ENCODE peak calls at places on chromosomes 12 and 14, in eight cellular contexts. One of them, this sample, is unnamed.

GRCh38 chr12:55073043-55074022 is 52.9 kb upstream of the OR9K2 start:
- DNase-seq in ovary: peak
- DNase-seq in left lung: peak
- DNase-seq in AG04450: peak
- DNase-seq in breast epithelium: peak
- DNase-seq in HFFc6: peak
- DNase-seq in WTC11: peak
- DNase-seq in GM13977: peak
- DNase-seq in this sample: peak

GRCh38 chr12:16350682-16351081 is 3.2 kb downstream of the MGST1 start:
- DNase-seq in GM13977: no peak
- DNase-seq in breast epithelium: peak
- DNase-seq in HFFc6: peak
- DNase-seq in left lung: peak
- DNase-seq in AG04450: peak
- DNase-seq in ovary: no peak
- DNase-seq in WTC11: no peak
- DNase-seq in this sample: no peak

GRCh38 chr12:87086118-87086891 is 830.1 kb upstream of the MGAT4C start:
- DNase-seq in AG04450: no peak
- DNase-seq in ovary: no peak
- DNase-seq in left lung: no peak
- DNase-seq in HFFc6: no peak
- DNase-seq in breast epithelium: no peak
- DNase-seq in WTC11: no peak
- DNase-seq in GM13977: no peak
- DNase-seq in this sample: no peak

GRCh38 chr12:21073822-21074460 is 57.1 kb upstream of the SLCO1B1 start:
- DNase-seq in left lung: no peak
- DNase-seq in WTC11: no peak
- DNase-seq in AG04450: no peak
- DNase-seq in HFFc6: no peak
- DNase-seq in breast epithelium: no peak
- DNase-seq in GM13977: no peak
- DNase-seq in ovary: no peak
- DNase-seq in this sample: no peak

GRCh38 chr14:95463173-95463901 is 53.1 kb downstream of the SYNE3 start:
- DNase-seq in ovary: no peak
- DNase-seq in WTC11: no peak
- DNase-seq in HFFc6: no peak
- DNase-seq in GM13977: no peak
- DNase-seq in AG04450: no peak
- DNase-seq in left lung: no peak
- DNase-seq in breast epithelium: no peak
- DNase-seq in this sample: no peak

GRCh38 chr14:84535491-84535890 is 994.5 kb upstream of the FLRT2 start:
- DNase-seq in GM13977: no peak
- DNase-seq in HFFc6: no peak
- DNase-seq in WTC11: no peak
- DNase-seq in breast epithelium: no peak
- DNase-seq in ovary: no peak
- DNase-seq in left lung: no peak
- DNase-seq in AG04450: no peak
- DNase-seq in this sample: no peak

GRCh38 chr12:110669193-110669502 is 19.8 kb downstream of the HVCN1 start:
- DNase-seq in WTC11: no peak
- DNase-seq in breast epithelium: no peak
- DNase-seq in HFFc6: no peak
- DNase-seq in AG04450: no peak
- DNase-seq in ovary: no peak
- DNase-seq in GM13977: no peak
- DNase-seq in left lung: no peak
- DNase-seq in this sample: no peak

GRCh38 chr12:83461326-83461985 is 774.8 kb downstream of the TMTC2 start:
- DNase-seq in GM13977: no peak
- DNase-seq in AG04450: no peak
- DNase-seq in ovary: no peak
- DNase-seq in HFFc6: no peak
- DNase-seq in WTC11: no peak
- DNase-seq in breast epithelium: no peak
- DNase-seq in left lung: no peak
- DNase-seq in this sample: no peak

GRCh38 chr14:99968156-99968920 is 96.9 kb upstream of the EVL start:
- DNase-seq in HFFc6: peak
- DNase-seq in ovary: no peak
- DNase-seq in left lung: peak
- DNase-seq in AG04450: peak
- DNase-seq in breast epithelium: no peak
- DNase-seq in GM13977: no peak
- DNase-seq in WTC11: no peak
- DNase-seq in this sample: no peak

GRCh38 chr12:52149182-52149641 is 42.6 kb downstream of the KRT80 start:
- DNase-seq in breast epithelium: peak
- DNase-seq in ovary: no peak
- DNase-seq in HFFc6: no peak
- DNase-seq in AG04450: no peak
- DNase-seq in GM13977: no peak
- DNase-seq in WTC11: no peak
- DNase-seq in left lung: no peak
- DNase-seq in this sample: no peak

GRCh38 chr14:73712540-73713141 is 1.5 kb downstream of the PNMA1 start:
- DNase-seq in breast epithelium: no peak
- DNase-seq in AG04450: no peak
- DNase-seq in ovary: peak
- DNase-seq in HFFc6: no peak
- DNase-seq in GM13977: peak
- DNase-seq in left lung: no peak
- DNase-seq in WTC11: no peak
- DNase-seq in this sample: peak

GRCh38 chr12:3216726-3217682 is 139.8 kb downstream of the TSPAN9 start:
- DNase-seq in WTC11: no peak
- DNase-seq in GM13977: no peak
- DNase-seq in HFFc6: peak
- DNase-seq in ovary: no peak
- DNase-seq in breast epithelium: no peak
- DNase-seq in AG04450: no peak
- DNase-seq in left lung: no peak
- DNase-seq in this sample: no peak

GRCh38 chr12:132026061-132026795 is 76.5 kb downstream of the EP400 start:
- DNase-seq in HFFc6: no peak
- DNase-seq in WTC11: no peak
- DNase-seq in AG04450: no peak
- DNase-seq in breast epithelium: no peak
- DNase-seq in GM13977: no peak
- DNase-seq in left lung: no peak
- DNase-seq in ovary: no peak
- DNase-seq in this sample: no peak

GRCh38 chr12:26809611-26810298 is 23.2 kb downstream of the ITPR2 start:
- DNase-seq in breast epithelium: no peak
- DNase-seq in AG04450: no peak
- DNase-seq in left lung: no peak
- DNase-seq in GM13977: no peak
- DNase-seq in ovary: no peak
- DNase-seq in HFFc6: no peak
- DNase-seq in WTC11: no peak
- DNase-seq in this sample: no peak

GRCh38 chr12:74170645-74171477 is 366.8 kb upstream of the ATXN7L3B start:
- DNase-seq in WTC11: no peak
- DNase-seq in ovary: no peak
- DNase-seq in breast epithelium: no peak
- DNase-seq in HFFc6: no peak
- DNase-seq in AG04450: no peak
- DNase-seq in left lung: no peak
- DNase-seq in GM13977: no peak
- DNase-seq in this sample: no peak

GRCh38 chr12:7667025-7667575 is 1.4 kb upstream of the APOBEC1 start:
- DNase-seq in WTC11: no peak
- DNase-seq in breast epithelium: no peak
- DNase-seq in GM13977: no peak
- DNase-seq in ovary: no peak
- DNase-seq in HFFc6: peak
- DNase-seq in left lung: no peak
- DNase-seq in AG04450: no peak
- DNase-seq in this sample: no peak

GRCh38 chr12:66964629-66965028 is 285.8 kb upstream of the GRIP1 start:
- DNase-seq in GM13977: no peak
- DNase-seq in ovary: no peak
- DNase-seq in AG04450: no peak
- DNase-seq in WTC11: no peak
- DNase-seq in HFFc6: no peak
- DNase-seq in left lung: no peak
- DNase-seq in breast epithelium: no peak
- DNase-seq in this sample: no peak

GRCh38 chr12:29148065-29148957 is 767 bp upstream of the FAR2 start:
- DNase-seq in HFFc6: no peak
- DNase-seq in breast epithelium: no peak
- DNase-seq in GM13977: peak
- DNase-seq in left lung: no peak
- DNase-seq in WTC11: peak
- DNase-seq in AG04450: no peak
- DNase-seq in ovary: no peak
- DNase-seq in this sample: peak

GRCh38 chr12:99767809-99768208 is 120.3 kb downstream of the GARIN6 start:
- DNase-seq in HFFc6: no peak
- DNase-seq in ovary: no peak
- DNase-seq in AG04450: no peak
- DNase-seq in breast epithelium: no peak
- DNase-seq in GM13977: no peak
- DNase-seq in WTC11: no peak
- DNase-seq in left lung: no peak
- DNase-seq in this sample: no peak

GRCh38 chr14:91755560-91755959 is 23.7 kb upstream of the CATSPERB start:
- DNase-seq in AG04450: no peak
- DNase-seq in WTC11: no peak
- DNase-seq in left lung: no peak
- DNase-seq in HFFc6: no peak
- DNase-seq in ovary: no peak
- DNase-seq in GM13977: no peak
- DNase-seq in breast epithelium: no peak
- DNase-seq in this sample: no peak

GRCh38 chr12:69097619-69098368 is 141.6 kb upstream of the CPSF6 start:
- DNase-seq in breast epithelium: no peak
- DNase-seq in WTC11: no peak
- DNase-seq in AG04450: no peak
- DNase-seq in GM13977: no peak
- DNase-seq in left lung: no peak
- DNase-seq in HFFc6: peak
- DNase-seq in ovary: no peak
- DNase-seq in this sample: no peak

GRCh38 chr12:89504560-89505346 is 19.8 kb downstream of the GALNT4 start:
- DNase-seq in HFFc6: no peak
- DNase-seq in left lung: no peak
- DNase-seq in breast epithelium: no peak
- DNase-seq in AG04450: no peak
- DNase-seq in WTC11: no peak
- DNase-seq in GM13977: no peak
- DNase-seq in ovary: no peak
- DNase-seq in this sample: no peak
- TF ChIP-seq CTCF in HFFc6: peak
- TF ChIP-seq CTCF in left lung: no peak
- TF ChIP-seq CTCF in breast epithelium: no peak
- TF ChIP-seq CTCF in AG04450: peak
- TF ChIP-seq CTCF in WTC11: no peak
- TF ChIP-seq CTCF in GM13977: no peak
- TF ChIP-seq CTCF in ovary: no peak
- TF ChIP-seq CTCF in this sample: no peak

GRCh38 chr14:64218344-64219240 is 75.6 kb downstream of the ESR2 start:
- DNase-seq in GM13977: peak
- DNase-seq in breast epithelium: no peak
- DNase-seq in HFFc6: no peak
- DNase-seq in AG04450: no peak
- DNase-seq in left lung: peak
- DNase-seq in ovary: peak
- DNase-seq in WTC11: no peak
- DNase-seq in this sample: peak

GRCh38 chr14:64220466-64220865 is 73.7 kb downstream of the ESR2 start:
- DNase-seq in HFFc6: no peak
- DNase-seq in ovary: peak
- DNase-seq in GM13977: no peak
- DNase-seq in breast epithelium: no peak
- DNase-seq in AG04450: no peak
- DNase-seq in WTC11: no peak
- DNase-seq in left lung: no peak
- DNase-seq in this sample: no peak

GRCh38 chr14:64221604-64222003 is 72.6 kb downstream of the ESR2 start:
- DNase-seq in AG04450: no peak
- DNase-seq in ovary: no peak
- DNase-seq in HFFc6: no peak
- DNase-seq in breast epithelium: no peak
- DNase-seq in left lung: no peak
- DNase-seq in WTC11: no peak
- DNase-seq in GM13977: no peak
- DNase-seq in this sample: no peak

GRCh38 chr14:64217747-64218146 is 76.4 kb downstream of the ESR2 start:
- DNase-seq in HFFc6: no peak
- DNase-seq in WTC11: no peak
- DNase-seq in left lung: no peak
- DNase-seq in ovary: no peak
- DNase-seq in AG04450: no peak
- DNase-seq in breast epithelium: no peak
- DNase-seq in GM13977: no peak
- DNase-seq in this sample: no peak

GRCh38 chr14:64220056-64220455 is 74.1 kb downstream of the ESR2 start:
- DNase-seq in WTC11: no peak
- DNase-seq in HFFc6: no peak
- DNase-seq in ovary: no peak
- DNase-seq in left lung: no peak
- DNase-seq in GM13977: no peak
- DNase-seq in breast epithelium: no peak
- DNase-seq in AG04450: no peak
- DNase-seq in this sample: no peak
- TF ChIP-seq CTCF in WTC11: no peak
- TF ChIP-seq CTCF in HFFc6: no peak
- TF ChIP-seq CTCF in ovary: no peak
- TF ChIP-seq CTCF in left lung: no peak
- TF ChIP-seq CTCF in GM13977: no peak
- TF ChIP-seq CTCF in breast epithelium: no peak
- TF ChIP-seq CTCF in AG04450: no peak
- TF ChIP-seq CTCF in this sample: no peak

DNA sequence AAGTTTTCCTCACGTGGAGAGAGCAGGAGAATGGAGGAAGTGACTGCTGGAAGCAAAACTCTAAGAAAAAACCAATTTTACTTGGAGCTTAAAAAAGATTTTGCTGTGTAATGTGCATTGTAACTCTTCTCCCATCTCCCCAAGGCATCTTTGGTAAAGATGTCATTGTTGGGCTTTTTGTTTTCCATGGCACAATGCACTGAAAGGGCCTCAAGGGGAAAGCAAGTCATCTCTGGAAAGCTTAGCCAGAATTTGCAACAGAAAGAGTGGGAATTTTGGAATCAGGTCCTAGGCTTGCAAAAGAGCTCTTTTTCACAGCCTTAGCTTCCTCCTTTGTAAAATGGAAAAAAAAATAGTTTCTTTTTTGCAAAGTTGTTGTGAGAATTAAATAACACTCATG is 7.9 kb upstream of the PPM1A start:
- DNase-seq in left lung: no peak
- DNase-seq in AG04450: no peak
- DNase-seq in breast epithelium: no peak
- DNase-seq in WTC11: no peak
- DNase-seq in HFFc6: no peak
- DNase-seq in ovary: no peak
- DNase-seq in GM13977: no peak
- DNase-seq in this sample: no peak
- TF ChIP-seq CTCF in left lung: no peak
- TF ChIP-seq CTCF in AG04450: no peak
- TF ChIP-seq CTCF in breast epithelium: no peak
- TF ChIP-seq CTCF in WTC11: no peak
- TF ChIP-seq CTCF in HFFc6: no peak
- TF ChIP-seq CTCF in ovary: no peak
- TF ChIP-seq CTCF in GM13977: no peak
- TF ChIP-seq CTCF in this sample: no peak

GRCh38 chr12:58105225-58106119 is 164.1 kb downstream of the ATP23 start:
- DNase-seq in WTC11: no peak
- DNase-seq in GM13977: no peak
- DNase-seq in left lung: no peak
- DNase-seq in AG04450: no peak
- DNase-seq in ovary: no peak
- DNase-seq in breast epithelium: no peak
- DNase-seq in HFFc6: peak
- DNase-seq in this sample: no peak
- TF ChIP-seq CTCF in WTC11: no peak
- TF ChIP-seq CTCF in GM13977: no peak
- TF ChIP-seq CTCF in left lung: no peak
- TF ChIP-seq CTCF in AG04450: peak
- TF ChIP-seq CTCF in ovary: no peak
- TF ChIP-seq CTCF in breast epithelium: peak
- TF ChIP-seq CTCF in HFFc6: peak
- TF ChIP-seq CTCF in this sample: no peak